ENCODE peak calls at places on chromosomes 3 and 15, in eight cellular contexts. O is hepatocyte; E is body of pancreas; C is HCT116; U is cardiac fibroblast; N is psoas muscle; M is CD8-positive, alpha-beta T cell; A is AG04449. P is an unnamed sample.

GRCh38 chr15:47691896-47692295 is 25.4 kb upstream of the SEMA6D start:
- DNase-seq in O (no peak), E (no peak), C (no peak), U (no peak), N (no peak), M (no peak), A (no peak), P (no peak)

GRCh38 chr15:70242962-70243685 is 145.4 kb upstream of the TLE3 start:
- DNase-seq in O (no peak), E (no peak), C (no peak), U (no peak), N (no peak), M (no peak), A (no peak), P (peak)

GRCh38 chr3:46082021-46082420 is 54.7 kb upstream of the XCR1 start:
- DNase-seq in O (no peak), E (no peak), C (no peak), U (no peak), N (no peak), M (no peak), A (no peak), P (no peak)

GRCh38 chr15:74964794-74965193 is 8.2 kb upstream of the RPP25 start:
- DNase-seq in O (no peak), E (peak), C (no peak), U (peak), N (no peak), M (no peak), A (no peak), P (no peak)

GRCh38 chr3:134054231-134054630 is 24.5 kb upstream of the SLCO2A1 start:
- DNase-seq in O (no peak), E (no peak), C (no peak), U (peak), N (no peak), M (no peak), A (no peak), P (no peak)

GRCh38 chr3:72011495-72011894 is 226.5 kb upstream of the PROK2 start:
- DNase-seq in O (no peak), E (no peak), C (no peak), U (peak), N (no peak), M (no peak), A (peak), P (no peak)

GRCh38 chr15:58564967-58565366 is 133.2 kb downstream of the LIPC start:
- DNase-seq in O (no peak), E (no peak), C (no peak), U (no peak), N (no peak), M (no peak), A (no peak), P (no peak)

GRCh38 chr15:38211249-38211648 is 41.4 kb upstream of the SPRED1 start:
- DNase-seq in O (no peak), E (no peak), C (no peak), U (no peak), N (no peak), M (no peak), A (no peak), P (no peak)

GRCh38 chr3:169272533-169272932 is 391.0 kb downstream of the MECOM start:
- DNase-seq in O (peak), E (peak), C (no peak), U (no peak), N (no peak), M (no peak), A (no peak), P (no peak)

GRCh38 chr3:37725842-37726241 is 135.8 kb upstream of the CTDSPL start:
- DNase-seq in O (no peak), E (no peak), C (no peak), U (no peak), N (no peak), M (no peak), A (no peak), P (no peak)

GRCh38 chr3:46489875-46490274 is 7.9 kb upstream of the RTP3 start:
- DNase-seq in O (no peak), E (no peak), C (no peak), U (no peak), N (no peak), M (no peak), A (peak), P (no peak)

GRCh38 chr15:30042556-30042955 is 40.2 kb upstream of the GOLGA8J start:
- DNase-seq in O (no peak), E (no peak), C (no peak), U (peak), N (no peak), M (no peak), A (no peak), P (no peak)

GRCh38 chr3:141726483-141726882 is 11.6 kb upstream of the RNF7 start:
- DNase-seq in O (no peak), E (no peak), C (no peak), U (no peak), N (no peak), M (no peak), A (no peak), P (no peak)

GRCh38 chr3:126543457-126544090 is 15.2 kb downstream of the C3orf22 start:
- DNase-seq in O (no peak), E (no peak), C (no peak), U (no peak), N (no peak), M (no peak), A (no peak), P (no peak)

GRCh38 chr3:69058180-69058946 is 6.2 kb upstream of the TMF1 start:
- DNase-seq in O (no peak), E (no peak), C (no peak), U (no peak), N (no peak), M (no peak), A (no peak), P (no peak)

GRCh38 chr3:158918008-158918407 is 116.2 kb downstream of the MFSD1 start:
- DNase-seq in O (peak), E (peak), C (peak), U (peak), N (no peak), M (no peak), A (peak), P (peak)

GRCh38 chr15:92981333-92981732 is 81.2 kb downstream of the CHD2 start:
- DNase-seq in O (no peak), E (no peak), C (peak), U (no peak), N (no peak), M (no peak), A (no peak), P (no peak)

GRCh38 chr15:63709365-63709764 is 112.2 kb downstream of the FBXL22 start:
- DNase-seq in O (no peak), E (no peak), C (no peak), U (no peak), N (no peak), M (no peak), A (no peak), P (no peak)

GRCh38 chr15:35115155-35115725 is 30.1 kb upstream of the NANOGP8 start:
- DNase-seq in O (no peak), E (peak), C (no peak), U (no peak), N (no peak), M (no peak), A (no peak), P (no peak)

GRCh38 chr3:69104585-69104984 is 17.8 kb downstream of the LMOD3 start:
- DNase-seq in O (no peak), E (no peak), C (no peak), U (no peak), N (no peak), M (no peak), A (no peak), P (no peak)

GRCh38 chr15:59371458-59372351 is 966 bp downstream of the MYO1E start:
- DNase-seq in O (peak), E (peak), C (no peak), U (peak), N (peak), M (no peak), A (no peak), P (peak)

GRCh38 chr15:25863067-25863967 is at the start of gene ATP10A:
- DNase-seq in O (no peak), E (no peak), C (no peak), U (peak), N (peak), M (no peak), A (no peak), P (peak)

GRCh38 chr15:38696120-38696727 is 131.6 kb upstream of the RASGRP1 start:
- DNase-seq in O (no peak), E (no peak), C (no peak), U (no peak), N (no peak), M (no peak), A (no peak), P (no peak)

GRCh38 chr15:101570238-101570637 is 80.7 kb upstream of the PCSK6 start:
- DNase-seq in O (no peak), E (no peak), C (no peak), U (no peak), N (no peak), M (no peak), A (no peak), P (no peak)

GRCh38 chr3:113597611-113598382 is 65.4 kb downstream of the SIDT1 start:
- DNase-seq in O (no peak), E (no peak), C (no peak), U (no peak), N (no peak), M (no peak), A (no peak), P (no peak)

GRCh38 chr3:142644502-142644901 is 48.3 kb downstream of the PLS1 start:
- DNase-seq in O (no peak), E (no peak), C (no peak), U (no peak), N (no peak), M (no peak), A (no peak), P (no peak)

GRCh38 chr3:138479355-138479964 is 45.0 kb downstream of the ESYT3 start:
- DNase-seq in O (peak), E (peak), C (peak), U (peak), N (no peak), M (no peak), A (no peak), P (peak)

GRCh38 chr3:160312014-160312624 is 86.9 kb downstream of the C3orf80 start:
- DNase-seq in O (no peak), E (no peak), C (no peak), U (no peak), N (no peak), M (no peak), A (no peak), P (peak)

GRCh38 chr3:50359760-50360110 is 414 bp upstream of the TMEM115 start:
- DNase-seq in O (no peak), E (no peak), C (no peak), U (no peak), N (no peak), M (no peak), A (no peak), P (no peak)

GRCh38 chr3:50365842-50366220 is 6.5 kb upstream of the TMEM115 start:
- DNase-seq in O (no peak), E (no peak), C (no peak), U (no peak), N (no peak), M (no peak), A (no peak), P (no peak)

GRCh38 chr3:50369271-50369670 is 9.9 kb upstream of the TMEM115 start:
- DNase-seq in O (no peak), E (no peak), C (no peak), U (no peak), N (no peak), M (no peak), A (no peak), P (no peak)

GRCh38 chr3:50365080-50365841 is 5.9 kb upstream of the TMEM115 start:
- DNase-seq in O (peak), E (peak), C (peak), U (peak), N (peak), M (peak), A (no peak), P (peak)

GRCh38 chr3:50364573-50365079 is 5.3 kb upstream of the TMEM115 start:
- DNase-seq in O (peak), E (no peak), C (no peak), U (no peak), N (no peak), M (no peak), A (no peak), P (peak)
- H3K4me3 ChIP-seq in O (peak), E (peak), C (no peak), U (peak), N (peak), M (peak), A (peak), P (peak)

GRCh38 chr15:67520976-67521769 is at the start of gene C15orf61:
- DNase-seq in O (peak), E (peak), C (peak), U (peak), N (peak), M (peak), A (no peak), P (peak)
- H3K4me3 ChIP-seq in O (peak), E (peak), C (peak), U (peak), N (peak), M (peak), A (peak), P (peak)

GRCh38 chr15:68574051-68574450 is 4.7 kb upstream of the CORO2B start:
- DNase-seq in O (no peak), E (no peak), C (no peak), U (no peak), N (no peak), M (no peak), A (no peak), P (no peak)
- H3K4me3 ChIP-seq in O (no peak), E (no peak), C (no peak), U (no peak), N (no peak), M (no peak), A (no peak), P (no peak)

GRCh38 chr3:48685293-48685602 is 467 bp downstream of the NCKIPSD start:
- DNase-seq in O (no peak), E (no peak), C (no peak), U (no peak), N (no peak), M (no peak), A (no peak), P (no peak)

GRCh38 chr3:48685603-48686511 is at the start of gene NCKIPSD:
- DNase-seq in O (peak), E (peak), C (peak), U (peak), N (peak), M (peak), A (no peak), P (peak)

GRCh38 chr3:48682786-48683185 is 2.9 kb downstream of the NCKIPSD start:
- DNase-seq in O (no peak), E (no peak), C (no peak), U (no peak), N (no peak), M (no peak), A (no peak), P (no peak)

GRCh38 chr3:48684054-48684349 is 1.7 kb downstream of the NCKIPSD start:
- DNase-seq in O (no peak), E (no peak), C (no peak), U (peak), N (no peak), M (no peak), A (no peak), P (no peak)

GRCh38 chr3:48684480-48685143 is 1.1 kb downstream of the NCKIPSD start:
- DNase-seq in O (no peak), E (peak), C (no peak), U (peak), N (no peak), M (no peak), A (no peak), P (no peak)
- H3K4me3 ChIP-seq in O (peak), E (no peak), C (peak), U (peak), N (peak), M (no peak), A (peak), P (no peak)

GRCh38 chr3:28576590-28577220 is 228.1 kb upstream of the AZI2 start:
- DNase-seq in O (no peak), E (no peak), C (no peak), U (no peak), N (no peak), M (no peak), A (no peak), P (peak)
- H3K4me3 ChIP-seq in O (peak), E (no peak), C (no peak), U (no peak), N (peak), M (no peak), A (no peak), P (peak)

DNA sequence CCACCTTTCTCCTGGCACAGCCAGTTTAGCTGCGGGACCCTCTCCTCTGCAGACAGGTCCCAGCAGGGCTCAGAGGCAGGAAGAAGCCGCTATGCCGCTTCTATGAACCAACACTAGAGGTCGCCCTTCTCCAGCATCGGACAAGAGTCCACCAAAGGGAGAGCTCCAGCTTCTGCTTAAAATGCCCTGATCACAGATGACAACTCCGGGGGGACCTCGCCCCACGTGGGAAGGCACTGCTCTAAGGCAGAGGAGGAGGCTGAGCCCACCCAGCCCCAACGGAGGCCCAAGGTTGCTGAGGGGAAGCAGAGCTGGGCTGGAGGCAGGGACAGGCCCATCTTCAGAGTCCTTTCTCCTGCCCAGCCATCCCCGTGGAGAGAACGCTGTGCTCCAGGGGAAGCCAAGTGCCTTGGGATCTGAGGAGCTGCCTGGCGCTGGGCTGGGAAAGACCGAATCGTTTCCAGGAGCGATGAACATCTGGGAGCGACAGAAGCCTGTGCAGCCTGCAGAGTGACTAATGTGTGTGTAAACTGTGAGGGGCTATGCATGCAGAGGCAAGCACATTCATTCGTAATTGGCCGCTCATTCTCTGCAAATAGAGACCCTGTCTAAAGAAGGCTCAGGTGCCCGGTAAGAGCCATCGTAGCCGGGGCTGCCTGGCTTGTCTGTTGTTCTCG is 43.5 kb upstream of the BDH1 start:
- DNase-seq in O (peak), E (peak), C (peak), U (peak), N (peak), M (peak), A (no peak), P (peak)
- H3K4me3 ChIP-seq in O (no peak), E (no peak), C (peak), U (peak), N (no peak), M (no peak), A (peak), P (no peak)

DNA sequence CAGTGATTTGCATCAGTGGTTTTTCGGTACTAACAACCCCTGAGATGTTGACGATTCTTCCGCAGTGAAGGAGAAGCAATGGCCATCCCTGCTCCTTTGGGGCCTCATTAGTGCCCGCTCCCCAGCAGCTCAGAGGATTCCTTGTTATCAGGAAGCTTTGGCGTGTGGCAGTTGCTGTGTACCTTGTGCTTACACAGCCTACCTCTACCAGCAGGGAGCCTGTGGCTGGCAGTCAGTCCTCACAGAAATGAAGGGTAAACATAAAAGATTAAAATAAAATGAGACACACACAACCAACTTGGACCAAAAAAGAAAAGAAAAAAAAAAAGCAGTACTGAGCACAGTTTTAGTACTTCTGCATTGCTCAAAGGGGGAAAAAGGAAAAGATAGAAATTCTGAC is 55.2 kb downstream of the CNTN3 start:
- DNase-seq in O (peak), E (no peak), C (no peak), U (no peak), N (no peak), M (no peak), A (no peak), P (peak)
- H3K4me3 ChIP-seq in O (no peak), E (no peak), C (no peak), U (no peak), N (no peak), M (no peak), A (no peak), P (no peak)

GRCh38 chr15:72315706-72316370 is 4.1 kb downstream of the CELF6 start:
- DNase-seq in O (peak), E (no peak), C (no peak), U (peak), N (no peak), M (no peak), A (no peak), P (no peak)

GRCh38 chr15:72319985-72320671 is at the start of gene CELF6:
- DNase-seq in O (peak), E (peak), C (no peak), U (peak), N (peak), M (peak), A (peak), P (peak)

GRCh38 chr15:72323752-72324151 is 3.8 kb upstream of the CELF6 start:
- DNase-seq in O (no peak), E (no peak), C (no peak), U (no peak), N (no peak), M (no peak), A (no peak), P (no peak)

GRCh38 chr15:72318408-72318942 is 1.5 kb downstream of the CELF6 start:
- DNase-seq in O (peak), E (no peak), C (no peak), U (no peak), N (no peak), M (no peak), A (no peak), P (no peak)

GRCh38 chr15:72319360-72319984 is 485 bp downstream of the CELF6 start:
- DNase-seq in O (peak), E (peak), C (no peak), U (peak), N (peak), M (peak), A (no peak), P (peak)
- H3K4me3 ChIP-seq in O (peak), E (peak), C (no peak), U (no peak), N (peak), M (no peak), A (peak), P (no peak)